ENCODE peak calls at places on chromosomes 1 and 21, in six cellular contexts. M is fibroblast of the aortic adventitia, X is lung, T is upper lobe of right lung, E is bronchial epithelial cell, K is H9. Z is an unnamed sample.

GRCh38 chr1:27872802-27873665 is 690 bp downstream of the THEMIS2 start:
- DNase-seq in M (no peak), X (no peak), T (peak), E (peak), K (peak), Z (peak)

GRCh38 chr1:244010191-244010590 is 40.9 kb upstream of the ZBTB18 start:
- DNase-seq in M (no peak), X (no peak), T (no peak), E (peak), K (peak), Z (no peak)

GRCh38 chr1:216314369-216315095 is 108.7 kb downstream of the USH2A start:
- DNase-seq in M (peak), X (no peak), T (no peak), E (peak), K (no peak), Z (no peak)

GRCh38 chr1:202625416-202626360 is 84.6 kb downstream of the SYT2 start:
- DNase-seq in M (peak), X (peak), T (peak), E (peak), K (peak), Z (peak)

GRCh38 chr1:212566522-212567479 is 41.8 kb upstream of the ATF3 start:
- DNase-seq in M (peak), X (no peak), T (no peak), E (peak), K (no peak), Z (peak)

GRCh38 chr1:72282271-72282656 is at the start of gene NEGR1:
- DNase-seq in M (peak), X (peak), T (peak), E (peak), K (peak), Z (peak)

GRCh38 chr1:3685229-3685628 is 32.9 kb downstream of the TP73 start:
- DNase-seq in M (no peak), X (no peak), T (no peak), E (peak), K (no peak), Z (no peak)

GRCh38 chr1:66564250-66564649 is 30.3 kb downstream of the SGIP1 start:
- DNase-seq in M (peak), X (no peak), T (no peak), E (peak), K (no peak), Z (no peak)

GRCh38 chr1:77387553-77387952 is 105.7 kb downstream of the AK5 start:
- DNase-seq in M (no peak), X (no peak), T (no peak), E (no peak), K (no peak), Z (no peak)

GRCh38 chr1:150928286-150928685 is 2.1 kb downstream of the SETDB1 start:
- DNase-seq in M (peak), X (no peak), T (no peak), E (no peak), K (no peak), Z (no peak)

GRCh38 chr1:52551476-52552235 is 1.2 kb downstream of the TUT4 start:
- DNase-seq in M (peak), X (no peak), T (no peak), E (peak), K (no peak), Z (no peak)

GRCh38 chr1:94654031-94654430 is 112.5 kb upstream of the F3 start:
- DNase-seq in M (no peak), X (peak), T (no peak), E (peak), K (no peak), Z (no peak)

GRCh38 chr21:28419110-28419509 is 573.6 kb downstream of the LTN1 start:
- DNase-seq in M (peak), X (no peak), T (no peak), E (no peak), K (no peak), Z (no peak)

GRCh38 chr1:228018961-228019721 is 12.3 kb downstream of the WNT3A start:
- DNase-seq in M (no peak), X (no peak), T (peak), E (no peak), K (peak), Z (peak)

GRCh38 chr1:149917590-149918144 is at the start of gene SV2A:
- DNase-seq in M (peak), X (no peak), T (no peak), E (no peak), K (peak), Z (no peak)

GRCh38 chr1:89711140-89711778 is 78.3 kb downstream of the LRRC8C start:
- DNase-seq in M (no peak), X (no peak), T (no peak), E (no peak), K (no peak), Z (no peak)

GRCh38 chr1:2213576-2214505 is 14.3 kb upstream of the SKI start:
- DNase-seq in M (peak), X (no peak), T (peak), E (no peak), K (no peak), Z (peak)
- TF ChIP-seq CTCF in M (no peak), X (no peak), T (no peak), E (no peak), K (no peak), Z (no peak)

DNA sequence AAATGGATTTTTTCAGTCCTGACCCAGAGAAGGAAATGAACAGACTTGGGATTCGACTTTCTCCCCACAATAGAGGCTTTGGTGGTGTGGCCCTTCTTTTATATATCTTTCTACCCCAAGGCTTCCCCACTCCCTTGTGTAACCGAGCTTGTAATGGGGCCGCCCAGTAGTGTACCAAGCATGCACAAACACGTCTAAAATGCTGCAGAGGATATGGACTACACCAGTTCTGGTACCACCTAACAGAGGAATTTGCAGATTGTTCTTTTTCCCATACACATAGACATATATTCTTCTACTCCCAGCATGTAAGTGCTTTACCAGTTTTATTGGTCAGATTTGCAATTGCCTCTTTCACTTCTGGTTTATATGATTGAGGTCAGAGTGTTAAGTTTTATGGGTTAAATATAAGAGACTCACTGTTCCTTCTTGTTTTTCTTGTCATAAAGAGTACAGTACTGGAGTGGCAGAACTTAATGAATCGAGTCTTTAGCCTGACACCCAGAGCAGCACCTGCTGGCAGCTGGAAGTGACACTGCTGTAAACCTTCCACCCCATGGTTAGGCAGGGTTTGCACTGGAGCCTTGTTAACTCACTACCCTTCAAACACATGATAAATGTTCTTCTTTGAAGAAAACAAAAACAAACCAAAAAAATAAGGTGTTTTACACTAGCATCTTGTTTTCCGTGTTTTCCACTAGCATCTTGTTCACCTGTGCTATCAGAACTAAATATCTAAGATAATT is 198.6 kb downstream of the PTPRC start:
- DNase-seq in M (no peak), X (no peak), T (no peak), E (peak), K (no peak), Z (no peak)
- TF ChIP-seq CTCF in M (no peak), X (no peak), T (no peak), E (no peak), K (no peak), Z (no peak)

GRCh38 chr1:61149010-61149860 is 66.9 kb downstream of the NFIA start:
- DNase-seq in M (no peak), X (no peak), T (no peak), E (peak), K (no peak), Z (no peak)

GRCh38 chr1:61152066-61152465 is 69.7 kb downstream of the NFIA start:
- DNase-seq in M (no peak), X (no peak), T (no peak), E (no peak), K (no peak), Z (no peak)

GRCh38 chr1:61157420-61157987 is 75.1 kb downstream of the NFIA start:
- DNase-seq in M (peak), X (no peak), T (no peak), E (no peak), K (no peak), Z (no peak)

GRCh38 chr1:61156576-61157239 is 74.3 kb downstream of the NFIA start:
- DNase-seq in M (no peak), X (no peak), T (no peak), E (no peak), K (no peak), Z (no peak)

DNA sequence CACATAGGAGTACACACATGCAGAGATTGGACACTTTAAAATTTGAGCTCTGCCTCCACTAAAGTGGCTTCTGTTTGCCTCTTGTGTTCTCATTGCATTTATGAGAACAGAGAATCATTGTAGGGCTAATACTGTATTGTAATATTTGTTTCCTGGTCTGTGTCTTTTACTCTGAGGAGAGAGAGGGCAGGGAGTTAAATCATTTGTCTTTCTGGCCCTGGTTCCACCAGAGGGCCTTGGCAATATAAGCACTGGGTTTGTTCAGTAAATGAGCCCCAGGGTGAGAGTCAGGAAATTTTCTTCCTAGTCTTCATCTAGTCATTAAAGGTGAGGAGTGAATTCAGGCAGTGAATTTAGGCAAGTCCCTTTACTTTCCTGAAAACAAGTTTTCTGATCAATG is 70.3 kb downstream of the NFIA start:
- DNase-seq in M (no peak), X (no peak), T (no peak), E (no peak), K (no peak), Z (no peak)
- TF ChIP-seq CTCF in M (no peak), X (no peak), T (no peak), E (no peak), K (peak), Z (no peak)

GRCh38 chr1:85284202-85284601 is 7.8 kb upstream of the BCL10 start:
- DNase-seq in M (no peak), X (no peak), T (no peak), E (no peak), K (no peak), Z (no peak)

GRCh38 chr1:85279463-85280080 is 3.1 kb upstream of the BCL10 start:
- DNase-seq in M (no peak), X (no peak), T (no peak), E (no peak), K (no peak), Z (no peak)

GRCh38 chr1:85283475-85284199 is 7.2 kb upstream of the BCL10 start:
- DNase-seq in M (no peak), X (no peak), T (peak), E (no peak), K (peak), Z (no peak)

GRCh38 chr1:85280636-85281035 is 4.2 kb upstream of the BCL10 start:
- DNase-seq in M (peak), X (no peak), T (no peak), E (no peak), K (no peak), Z (no peak)

DNA sequence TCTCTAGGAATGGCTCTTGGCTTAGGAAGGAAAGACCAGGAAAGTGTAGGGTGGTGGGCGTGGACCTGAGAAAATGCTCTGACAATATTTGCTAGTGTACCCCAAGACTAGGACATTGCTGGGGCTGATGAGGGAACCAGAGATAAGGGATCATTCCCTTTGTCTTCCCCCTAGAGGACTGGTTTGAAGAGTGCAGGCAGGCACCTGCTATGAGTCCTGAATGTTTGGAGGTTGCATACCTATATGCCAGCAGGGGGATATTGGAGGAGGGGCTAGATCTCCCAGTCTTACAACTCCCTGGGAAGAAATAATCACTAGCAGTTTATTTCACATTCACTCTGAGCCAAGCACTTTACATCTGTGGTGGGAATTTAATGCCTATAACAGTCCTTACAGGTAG is 6.0 kb upstream of the BCL10 start:
- DNase-seq in M (no peak), X (no peak), T (no peak), E (no peak), K (peak), Z (no peak)
- TF ChIP-seq CTCF in M (no peak), X (no peak), T (no peak), E (peak), K (peak), Z (no peak)

GRCh38 chr21:30336596-30336995 is 898 bp downstream of the KRTAP27-1 start:
- DNase-seq in M (no peak), X (no peak), T (no peak), E (peak), K (no peak), Z (no peak)
- TF ChIP-seq CTCF in M (no peak), X (no peak), T (no peak), E (no peak), K (no peak), Z (no peak)

Z was measured in spleen.